ENCODE peak calls at places on chromosomes 12 and 14, in five cellular contexts. H is IMR-90, X is cardiac muscle cell, V is HL-60, E is astrocyte of the spinal cord. O is an unnamed sample.

GRCh38 chr12:12474471-12474928 is 88.2 kb downstream of the DUSP16 start:
- DNase-seq in H (no peak), V (no peak), X (no peak), E (no peak), O (no peak)

GRCh38 chr12:62683724-62684501 is 217.3 kb downstream of the MON2 start:
- DNase-seq in V (no peak), E (peak; percentile 63), X (peak; percentile 88), H (peak; percentile 30), O (no peak)

GRCh38 chr12:6850796-6851152 is 312 bp downstream of the CDCA3 start:
- DNase-seq in E (no peak), V (no peak), X (no peak), H (no peak), O (no peak)

GRCh38 chr14:35401853-35402252 is 2.7 kb downstream of the NFKBIA start:
- DNase-seq in V (no peak), X (peak; percentile 61), E (no peak), H (peak; percentile 54), O (peak; percentile 66)

GRCh38 chr12:78376257-78376656 is 488.3 kb upstream of the SYT1 start:
- DNase-seq in V (no peak), H (peak; percentile 2), E (no peak), X (no peak), O (no peak)

GRCh38 chr14:23539209-23539866 is 12.2 kb downstream of the ZFHX2 start:
- DNase-seq in X (peak; percentile 59), E (peak; percentile 31), V (peak; percentile 36), H (peak; percentile 28), O (peak; percentile 42)

GRCh38 chr14:74975059-74975810 is 19.8 kb upstream of the PGF start:
- DNase-seq in E (no peak), V (no peak), X (peak; percentile 74), H (no peak), O (peak; percentile 71)

GRCh38 chr12:40216516-40217288 is 8.1 kb upstream of the LRRK2 start:
- DNase-seq in V (peak; percentile 76), H (no peak), E (no peak), X (no peak), O (no peak)

GRCh38 chr12:67069451-67070306 is 199.5 kb upstream of the CAND1 start:
- DNase-seq in E (peak; percentile 18), X (peak; percentile 8), H (no peak), V (peak; percentile 15), O (no peak)
- H3K4me3 ChIP-seq in E (peak overlapping the region; percentile 42), X (peak overlapping the region; percentile 66), H (peak overlapping the region; percentile 33), V (peak overlapping the region; percentile 45), O (peak overlapping the region; percentile 46)

DNA sequence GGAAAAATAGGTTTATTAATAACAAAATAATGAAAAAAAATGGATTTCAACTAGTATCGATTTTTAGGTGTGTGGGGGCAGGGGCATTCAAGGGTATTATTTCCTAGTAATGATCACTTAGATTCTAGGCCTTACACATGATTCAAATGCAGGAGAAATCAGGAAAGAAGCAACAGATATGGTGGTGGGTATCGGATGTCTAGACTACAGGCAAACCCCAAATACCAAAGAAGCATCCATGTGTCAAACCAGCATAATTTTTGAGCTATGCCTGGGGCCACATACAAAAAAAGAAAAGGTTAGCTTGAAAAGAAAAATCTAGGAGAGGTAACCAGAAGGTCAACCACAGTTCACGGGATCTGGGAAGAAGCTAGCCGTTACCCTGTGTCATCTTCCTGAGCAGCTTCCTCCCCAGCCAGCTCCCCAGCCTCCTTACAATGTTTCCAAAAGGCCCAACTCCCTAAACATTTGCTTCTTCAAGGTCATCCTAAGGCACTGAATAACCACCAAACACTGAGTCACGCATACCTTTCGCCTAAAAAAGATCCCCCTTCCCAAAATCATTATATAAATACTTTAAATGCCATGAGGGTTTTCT is 3.2 kb downstream of the SINHCAF start:
- DNase-seq in E (peak; percentile 46), X (peak; percentile 54), H (peak; percentile 59), V (no peak), O (peak; percentile 62)
- H3K4me3 ChIP-seq in E (peak overlapping the region; percentile 87), X (peak overlapping the region; percentile 87), H (peak overlapping the region; percentile 7), V (peak overlapping the region; percentile 77), O (peak overlapping the region; percentile 82)

GRCh38 chr12:128269108-128269713 is 2.2 kb downstream of the TMEM132C start:
- DNase-seq in X (no peak), H (no peak), V (no peak), E (no peak), O (no peak)

GRCh38 chr12:128267651-128268347 is 829 bp downstream of the TMEM132C start:
- DNase-seq in H (no peak), E (no peak), X (no peak), V (no peak), O (no peak)

GRCh38 chr12:128266559-128267245 is at the start of gene TMEM132C:
- DNase-seq in H (no peak), E (no peak), V (no peak), X (no peak), O (no peak)

GRCh38 chr12:128267246-128267622 is 264 bp downstream of the TMEM132C start:
- DNase-seq in H (no peak), E (no peak), V (no peak), X (no peak), O (no peak)

DNA sequence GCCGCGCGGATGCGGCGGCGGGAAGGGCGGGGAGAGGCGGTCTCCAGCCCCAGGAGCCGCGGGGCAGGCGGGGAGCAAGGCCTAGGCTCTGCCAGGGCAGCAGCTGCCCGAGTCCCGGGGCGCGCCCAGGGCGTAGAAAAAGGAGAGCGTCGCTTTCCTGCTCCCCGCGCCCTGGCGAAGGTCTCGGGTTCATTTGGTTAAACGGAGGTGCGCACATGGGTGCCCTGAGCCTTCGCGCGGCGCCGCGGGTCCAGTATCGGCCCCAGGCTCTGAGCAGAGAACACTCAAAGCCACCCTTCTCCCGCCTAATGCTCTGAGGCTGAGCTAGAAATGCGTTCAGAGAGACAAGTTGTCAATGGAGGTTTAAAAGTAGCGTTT is 1.4 kb downstream of the TMEM132C start:
- DNase-seq in E (no peak), H (no peak), V (no peak), X (no peak), O (no peak)
- H3K4me3 ChIP-seq in E (no peak overlapping the region), H (no peak overlapping the region), V (no peak overlapping the region), X (peak overlapping the region; percentile 47), O (peak overlapping the region; percentile 46)

DNA sequence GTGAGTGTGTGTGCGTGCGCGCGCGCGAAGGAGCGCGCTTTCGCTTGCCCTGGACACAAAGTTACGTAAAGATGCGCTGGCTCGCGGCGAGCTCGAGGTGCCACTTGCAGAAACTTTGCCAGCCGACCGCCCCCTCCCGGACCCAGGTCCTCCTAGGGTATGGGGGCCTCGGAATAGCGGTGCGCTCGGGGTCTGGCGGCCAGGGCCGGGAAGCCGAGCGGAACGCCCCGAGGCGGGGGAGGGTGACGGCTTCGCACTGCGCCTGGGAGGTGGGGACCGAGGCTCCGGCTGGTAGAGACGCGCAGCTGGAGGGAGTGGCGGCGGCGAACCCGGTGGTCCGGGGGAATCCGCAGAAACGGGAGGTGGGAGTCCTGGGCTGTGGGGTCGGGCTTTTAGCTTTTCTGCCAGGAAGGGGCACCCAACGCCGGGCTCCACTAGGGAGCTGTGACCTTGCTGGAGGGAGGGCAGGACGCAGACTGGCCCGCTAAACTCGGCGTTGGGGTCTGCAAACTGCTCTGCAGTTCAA is 837 bp downstream of the RFX4 start:
- DNase-seq in E (no peak), H (peak; percentile 12), V (no peak), X (peak; percentile 27), O (peak; percentile 20)
- H3K4me3 ChIP-seq in E (peak overlapping the region; percentile 5), H (no peak overlapping the region), V (no peak overlapping the region), X (peak overlapping the region; percentile 27), O (peak overlapping the region; percentile 35)

GRCh38 chr12:102480401-102480800 is at the start of gene IGF1:
- DNase-seq in E (peak; percentile 33), H (peak; percentile 61), X (peak; percentile 82), V (no peak), O (peak; percentile 73)
- H3K4me3 ChIP-seq in E (no peak within 1 kb of the TSS), H (no peak within 1 kb of the TSS), X (no peak within 1 kb of the TSS), V (no peak within 1 kb of the TSS), O (no peak within 1 kb of the TSS)

GRCh38 chr12:120199595-120200306 is 1.2 kb downstream of the RPLP0 start:
- DNase-seq in X (peak; percentile 95), E (peak; percentile 76), H (peak; percentile 77), V (peak; percentile 30), O (peak; percentile 96)

GRCh38 chr12:120196363-120196762 is 1.8 kb upstream of the GCN1 start:
- DNase-seq in E (no peak), H (no peak), X (no peak), V (no peak), O (no peak)

GRCh38 chr12:120199025-120199424 is 1.9 kb downstream of the RPLP0 start:
- DNase-seq in X (no peak), H (no peak), E (no peak), V (no peak), O (no peak)

GRCh38 chr12:120194534-120195395 is at the start of gene GCN1:
- DNase-seq in H (peak; percentile 78), V (peak; percentile 80), X (peak; percentile 87), E (peak; percentile 80), O (peak; percentile 84)

GRCh38 chr12:120197542-120197887 is 3.0 kb upstream of the GCN1 start:
- DNase-seq in V (no peak), H (no peak), E (no peak), X (no peak), O (no peak)
- H3K4me3 ChIP-seq in V (no peak overlapping the region), H (no peak overlapping the region), E (no peak overlapping the region), X (no peak overlapping the region), O (no peak overlapping the region)

DNA sequence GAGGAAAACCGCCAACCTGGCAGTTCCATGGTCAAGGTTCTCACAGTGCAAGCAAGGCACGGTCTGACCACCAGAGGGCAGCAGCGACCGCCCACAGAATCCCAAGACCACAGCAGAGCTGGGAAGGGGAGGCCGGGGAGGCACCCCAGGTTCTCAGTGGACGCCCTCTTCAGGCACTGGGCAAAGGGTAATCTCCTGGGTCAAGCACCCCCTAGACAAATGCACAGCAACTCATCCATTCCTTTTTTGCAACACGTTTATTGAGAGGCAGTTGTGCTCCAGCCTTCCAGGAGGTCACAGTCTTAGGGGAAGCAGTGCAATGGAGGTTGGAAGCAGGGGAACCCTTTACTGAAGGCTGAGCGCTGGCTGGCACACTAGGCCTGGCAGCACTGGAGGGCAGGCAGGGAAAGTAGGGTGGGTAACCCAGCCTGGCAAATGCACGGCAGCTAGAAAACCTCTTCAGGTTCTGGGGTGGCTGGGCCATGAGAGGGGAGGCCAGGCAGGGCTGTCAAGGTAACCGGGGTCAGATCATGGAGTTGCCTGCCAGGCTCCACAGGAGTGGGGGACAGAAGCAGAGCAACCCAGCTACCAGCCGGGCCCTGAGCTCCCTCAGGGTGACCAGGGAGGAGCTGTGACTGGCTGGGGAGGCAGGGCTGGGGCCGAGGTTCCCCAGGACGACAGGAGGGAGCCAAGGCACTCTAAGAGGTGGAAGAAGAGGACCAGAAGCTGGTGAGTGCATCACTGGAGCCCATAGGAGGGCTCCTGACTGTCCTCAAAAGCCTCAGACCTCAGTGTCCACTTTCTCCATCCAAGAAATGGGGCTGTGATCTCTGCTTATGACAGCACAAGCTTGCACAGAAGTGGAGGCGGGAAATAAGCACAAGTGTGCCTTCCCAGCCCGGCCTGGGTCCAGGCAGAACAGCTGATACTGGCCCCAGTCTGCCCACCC is 1.8 kb upstream of the RHOF start:
- DNase-seq in H (peak; percentile 81), V (peak; percentile 90), E (peak; percentile 84), X (peak; percentile 89), O (peak; percentile 89)
- H3K4me3 ChIP-seq in H (no peak overlapping the region), V (no peak overlapping the region), E (no peak overlapping the region), X (no peak overlapping the region), O (no peak overlapping the region)